ENCODE peak calls at places on chromosomes 16 and 17, in seven cellular contexts. One of them, this sample, is unnamed.

GRCh38 chr16:54584121-54584520 is 297.5 kb upstream of the IRX3 start:
- DNase-seq in AG20443: no peak
- DNase-seq in neural progenitor cell: no peak
- DNase-seq in dorsolateral prefrontal cortex: no peak
- DNase-seq in GM04503: no peak
- DNase-seq in heart left ventricle: no peak
- DNase-seq in GM10248: no peak
- DNase-seq in this sample: no peak

GRCh38 chr16:28491080-28491969 is 549 bp downstream of the CLN3 start:
- DNase-seq in neural progenitor cell: peak
- DNase-seq in GM10248: peak
- DNase-seq in dorsolateral prefrontal cortex: peak
- DNase-seq in AG20443: peak
- DNase-seq in heart left ventricle: no peak
- DNase-seq in GM04503: no peak
- DNase-seq in this sample: peak

GRCh38 chr16:25033852-25034251 is 18.7 kb upstream of the ARHGAP17 start:
- DNase-seq in heart left ventricle: no peak
- DNase-seq in GM04503: no peak
- DNase-seq in GM10248: no peak
- DNase-seq in dorsolateral prefrontal cortex: no peak
- DNase-seq in neural progenitor cell: no peak
- DNase-seq in AG20443: no peak
- DNase-seq in this sample: no peak

GRCh38 chr17:57995076-57995956 is 7.3 kb upstream of the VEZF1 start:
- DNase-seq in AG20443: peak
- DNase-seq in heart left ventricle: peak
- DNase-seq in neural progenitor cell: peak
- DNase-seq in dorsolateral prefrontal cortex: peak
- DNase-seq in GM10248: peak
- DNase-seq in GM04503: peak
- DNase-seq in this sample: peak

GRCh38 chr17:62670202-62670821 is 42.8 kb downstream of the MRC2 start:
- DNase-seq in AG20443: no peak
- DNase-seq in dorsolateral prefrontal cortex: no peak
- DNase-seq in GM04503: no peak
- DNase-seq in GM10248: no peak
- DNase-seq in heart left ventricle: no peak
- DNase-seq in neural progenitor cell: peak
- DNase-seq in this sample: peak

GRCh38 chr17:61002316-61002736 is 324.7 kb downstream of the BCAS3 start:
- DNase-seq in dorsolateral prefrontal cortex: no peak
- DNase-seq in neural progenitor cell: peak
- DNase-seq in AG20443: peak
- DNase-seq in heart left ventricle: no peak
- DNase-seq in GM10248: peak
- DNase-seq in GM04503: peak
- DNase-seq in this sample: peak

GRCh38 chr16:47866431-47866830 is 289.4 kb downstream of the ABCC12 start:
- DNase-seq in AG20443: no peak
- DNase-seq in GM04503: no peak
- DNase-seq in GM10248: no peak
- DNase-seq in heart left ventricle: no peak
- DNase-seq in neural progenitor cell: no peak
- DNase-seq in dorsolateral prefrontal cortex: no peak
- DNase-seq in this sample: no peak

GRCh38 chr17:39813631-39814030 is 50.5 kb downstream of the IKZF3 start:
- DNase-seq in GM10248: no peak
- DNase-seq in neural progenitor cell: no peak
- DNase-seq in AG20443: no peak
- DNase-seq in GM04503: no peak
- DNase-seq in heart left ventricle: no peak
- DNase-seq in dorsolateral prefrontal cortex: no peak
- DNase-seq in this sample: no peak

GRCh38 chr17:4806420-4806769 is 557 bp upstream of the PLD2 start:
- DNase-seq in GM10248: no peak
- DNase-seq in heart left ventricle: no peak
- DNase-seq in GM04503: no peak
- DNase-seq in AG20443: no peak
- DNase-seq in neural progenitor cell: no peak
- DNase-seq in dorsolateral prefrontal cortex: peak
- DNase-seq in this sample: no peak

GRCh38 chr17:77909816-77910215 is 48.7 kb upstream of the TNRC6C start:
- DNase-seq in GM04503: no peak
- DNase-seq in AG20443: no peak
- DNase-seq in dorsolateral prefrontal cortex: no peak
- DNase-seq in heart left ventricle: no peak
- DNase-seq in neural progenitor cell: peak
- DNase-seq in GM10248: no peak
- DNase-seq in this sample: no peak

GRCh38 chr17:16363749-16364536 is 10.7 kb upstream of the CENPV start:
- DNase-seq in heart left ventricle: peak
- DNase-seq in GM04503: no peak
- DNase-seq in GM10248: peak
- DNase-seq in neural progenitor cell: peak
- DNase-seq in dorsolateral prefrontal cortex: peak
- DNase-seq in AG20443: peak
- DNase-seq in this sample: peak

GRCh38 chr17:82232322-82232785 is 3.5 kb downstream of the SLC16A3 start:
- DNase-seq in AG20443: no peak
- DNase-seq in GM04503: no peak
- DNase-seq in GM10248: no peak
- DNase-seq in heart left ventricle: no peak
- DNase-seq in neural progenitor cell: no peak
- DNase-seq in dorsolateral prefrontal cortex: no peak
- DNase-seq in this sample: no peak

GRCh38 chr17:5042152-5043022 is 7.2 kb upstream of the SLC52A1 start:
- DNase-seq in AG20443: no peak
- DNase-seq in heart left ventricle: no peak
- DNase-seq in GM04503: no peak
- DNase-seq in GM10248: no peak
- DNase-seq in dorsolateral prefrontal cortex: no peak
- DNase-seq in neural progenitor cell: no peak
- DNase-seq in this sample: no peak

GRCh38 chr16:1899641-1900451 is 18.4 kb downstream of the HS3ST6 start:
- DNase-seq in GM04503: no peak
- DNase-seq in AG20443: no peak
- DNase-seq in neural progenitor cell: no peak
- DNase-seq in dorsolateral prefrontal cortex: no peak
- DNase-seq in heart left ventricle: no peak
- DNase-seq in GM10248: no peak
- DNase-seq in this sample: no peak

GRCh38 chr17:72988451-72988850 is 104.0 kb downstream of the SLC39A11 start:
- DNase-seq in AG20443: no peak
- DNase-seq in GM10248: no peak
- DNase-seq in neural progenitor cell: no peak
- DNase-seq in heart left ventricle: no peak
- DNase-seq in dorsolateral prefrontal cortex: no peak
- DNase-seq in GM04503: no peak
- DNase-seq in this sample: no peak

GRCh38 chr16:14132696-14133048 is 61.6 kb downstream of the MRTFB start:
- DNase-seq in GM10248: peak
- DNase-seq in heart left ventricle: no peak
- DNase-seq in dorsolateral prefrontal cortex: no peak
- DNase-seq in AG20443: peak
- DNase-seq in neural progenitor cell: no peak
- DNase-seq in GM04503: no peak
- DNase-seq in this sample: peak

GRCh38 chr17:48406936-48407567 is 23.0 kb downstream of the SKAP1 start:
- DNase-seq in neural progenitor cell: no peak
- DNase-seq in heart left ventricle: no peak
- DNase-seq in GM10248: no peak
- DNase-seq in GM04503: no peak
- DNase-seq in dorsolateral prefrontal cortex: no peak
- DNase-seq in AG20443: no peak
- DNase-seq in this sample: no peak

GRCh38 chr17:1783834-1784611 is 22.2 kb downstream of the SERPINF1 start:
- DNase-seq in dorsolateral prefrontal cortex: peak
- DNase-seq in AG20443: peak
- DNase-seq in GM04503: peak
- DNase-seq in neural progenitor cell: peak
- DNase-seq in GM10248: peak
- DNase-seq in heart left ventricle: peak
- DNase-seq in this sample: peak

GRCh38 chr16:20409398-20410152 is at the start of gene ACSM5:
- DNase-seq in GM04503: no peak
- DNase-seq in heart left ventricle: peak
- DNase-seq in AG20443: no peak
- DNase-seq in GM10248: peak
- DNase-seq in dorsolateral prefrontal cortex: peak
- DNase-seq in neural progenitor cell: no peak
- DNase-seq in this sample: peak

GRCh38 chr16:67268136-67268579 is 11.2 kb upstream of the PLEKHG4 start:
- DNase-seq in dorsolateral prefrontal cortex: no peak
- DNase-seq in AG20443: peak
- DNase-seq in GM10248: no peak
- DNase-seq in neural progenitor cell: no peak
- DNase-seq in GM04503: peak
- DNase-seq in heart left ventricle: peak
- DNase-seq in this sample: peak

GRCh38 chr16:9151597-9151996 is 60.2 kb downstream of the HAPSTR1 start:
- DNase-seq in dorsolateral prefrontal cortex: no peak
- DNase-seq in GM04503: no peak
- DNase-seq in neural progenitor cell: no peak
- DNase-seq in AG20443: no peak
- DNase-seq in GM10248: no peak
- DNase-seq in heart left ventricle: no peak
- DNase-seq in this sample: peak

GRCh38 chr17:4506180-4506814 is 7.6 kb downstream of the SPNS2 start:
- DNase-seq in dorsolateral prefrontal cortex: no peak
- DNase-seq in heart left ventricle: no peak
- DNase-seq in GM04503: no peak
- DNase-seq in neural progenitor cell: no peak
- DNase-seq in AG20443: no peak
- DNase-seq in GM10248: no peak
- DNase-seq in this sample: no peak

GRCh38 chr17:29569245-29569950 is 897 bp downstream of the TP53I13 start:
- DNase-seq in AG20443: peak
- DNase-seq in GM04503: no peak
- DNase-seq in dorsolateral prefrontal cortex: no peak
- DNase-seq in heart left ventricle: no peak
- DNase-seq in GM10248: no peak
- DNase-seq in neural progenitor cell: peak
- DNase-seq in this sample: peak

GRCh38 chr17:31571124-31571892 is 179.8 kb downstream of the RAB11FIP4 start:
- DNase-seq in heart left ventricle: peak
- DNase-seq in GM04503: peak
- DNase-seq in GM10248: no peak
- DNase-seq in neural progenitor cell: no peak
- DNase-seq in AG20443: peak
- DNase-seq in dorsolateral prefrontal cortex: no peak
- DNase-seq in this sample: peak

GRCh38 chr16:10120953-10121352 is 61.3 kb downstream of the GRIN2A start:
- DNase-seq in AG20443: no peak
- DNase-seq in dorsolateral prefrontal cortex: no peak
- DNase-seq in GM04503: no peak
- DNase-seq in GM10248: no peak
- DNase-seq in heart left ventricle: no peak
- DNase-seq in neural progenitor cell: no peak
- DNase-seq in this sample: no peak

GRCh38 chr17:73362697-73363096 is 50.9 kb upstream of the CDC42EP4 start:
- DNase-seq in heart left ventricle: no peak
- DNase-seq in GM04503: no peak
- DNase-seq in GM10248: no peak
- DNase-seq in neural progenitor cell: peak
- DNase-seq in AG20443: no peak
- DNase-seq in dorsolateral prefrontal cortex: no peak
- DNase-seq in this sample: no peak

GRCh38 chr16:67393111-67393789 is at the start of gene TPPP3:
- DNase-seq in AG20443: peak
- DNase-seq in GM04503: no peak
- DNase-seq in dorsolateral prefrontal cortex: peak
- DNase-seq in neural progenitor cell: peak
- DNase-seq in GM10248: no peak
- DNase-seq in heart left ventricle: peak
- DNase-seq in this sample: peak

GRCh38 chr17:58330544-58330996 is 2.0 kb upstream of the TSPOAP1 start:
- DNase-seq in GM10248: no peak
- DNase-seq in heart left ventricle: no peak
- DNase-seq in GM04503: no peak
- DNase-seq in neural progenitor cell: no peak
- DNase-seq in AG20443: no peak
- DNase-seq in dorsolateral prefrontal cortex: no peak
- DNase-seq in this sample: no peak

GRCh38 chr17:27665549-27665948 is 34.6 kb downstream of the LGALS9 start:
- DNase-seq in neural progenitor cell: no peak
- DNase-seq in GM04503: no peak
- DNase-seq in heart left ventricle: no peak
- DNase-seq in AG20443: no peak
- DNase-seq in dorsolateral prefrontal cortex: no peak
- DNase-seq in GM10248: no peak
- DNase-seq in this sample: no peak

GRCh38 chr17:80851277-80851925 is 140.2 kb upstream of the CHMP6 start:
- DNase-seq in GM10248: no peak
- DNase-seq in AG20443: no peak
- DNase-seq in heart left ventricle: no peak
- DNase-seq in GM04503: no peak
- DNase-seq in dorsolateral prefrontal cortex: no peak
- DNase-seq in neural progenitor cell: no peak
- DNase-seq in this sample: no peak

GRCh38 chr17:68509151-68510057 is 2.8 kb upstream of the PRKAR1A start:
- DNase-seq in heart left ventricle: peak
- DNase-seq in dorsolateral prefrontal cortex: no peak
- DNase-seq in AG20443: no peak
- DNase-seq in GM04503: no peak
- DNase-seq in GM10248: no peak
- DNase-seq in neural progenitor cell: no peak
- DNase-seq in this sample: peak

GRCh38 chr17:39151680-39152058 is 232 bp upstream of the PLXDC1 start:
- DNase-seq in neural progenitor cell: no peak
- DNase-seq in heart left ventricle: no peak
- DNase-seq in GM10248: no peak
- DNase-seq in dorsolateral prefrontal cortex: no peak
- DNase-seq in AG20443: no peak
- DNase-seq in GM04503: no peak
- DNase-seq in this sample: no peak

GRCh38 chr17:40915199-40915661 is 22.2 kb downstream of the KRT23 start:
- DNase-seq in GM10248: peak
- DNase-seq in dorsolateral prefrontal cortex: no peak
- DNase-seq in AG20443: peak
- DNase-seq in GM04503: peak
- DNase-seq in neural progenitor cell: no peak
- DNase-seq in heart left ventricle: no peak
- DNase-seq in this sample: peak

GRCh38 chr17:63382826-63383225 is 63.3 kb downstream of the CYB561 start:
- DNase-seq in AG20443: peak
- DNase-seq in GM10248: no peak
- DNase-seq in heart left ventricle: no peak
- DNase-seq in GM04503: no peak
- DNase-seq in neural progenitor cell: no peak
- DNase-seq in dorsolateral prefrontal cortex: no peak
- DNase-seq in this sample: no peak

GRCh38 chr16:86740817-86741799 is 162.8 kb downstream of the FOXL1 start:
- DNase-seq in GM10248: no peak
- DNase-seq in dorsolateral prefrontal cortex: no peak
- DNase-seq in AG20443: peak
- DNase-seq in neural progenitor cell: peak
- DNase-seq in heart left ventricle: peak
- DNase-seq in GM04503: no peak
- DNase-seq in this sample: peak

GRCh38 chr17:75313941-75314550 is 24.8 kb upstream of the SLC25A19 start:
- DNase-seq in AG20443: peak
- DNase-seq in heart left ventricle: no peak
- DNase-seq in GM10248: peak
- DNase-seq in dorsolateral prefrontal cortex: no peak
- DNase-seq in GM04503: no peak
- DNase-seq in neural progenitor cell: no peak
- DNase-seq in this sample: peak

GRCh38 chr16:87344931-87345631 is 27.9 kb upstream of the C16orf95 start:
- DNase-seq in GM04503: no peak
- DNase-seq in heart left ventricle: peak
- DNase-seq in AG20443: peak
- DNase-seq in dorsolateral prefrontal cortex: no peak
- DNase-seq in GM10248: no peak
- DNase-seq in neural progenitor cell: no peak
- DNase-seq in this sample: no peak

GRCh38 chr16:25009822-25010221 is 5.3 kb downstream of the ARHGAP17 start:
- DNase-seq in neural progenitor cell: no peak
- DNase-seq in dorsolateral prefrontal cortex: no peak
- DNase-seq in AG20443: no peak
- DNase-seq in GM04503: no peak
- DNase-seq in GM10248: no peak
- DNase-seq in heart left ventricle: no peak
- DNase-seq in this sample: no peak

This sample was measured in myocyte.